ENCODE peak calls at places on chromosomes 12 and 14, in eight cellular contexts. H is pancreas, M is HFF-Myc, R is iPS-NIHi11, T is EL, Z is lung microvascular endothelial cell, S is T-helper 2 cell, N is HL-60. X is an unnamed sample.
A peak's percentile ranks its signal among the peaks of the same experiment; 100 is the strongest.

GRCh38 chr14:78690836-78691235 is 520.7 kb downstream of the NRXN3 start:
- DNase-seq in H (no peak), M (no peak), R (no peak), T (no peak), Z (no peak), S (no peak), N (no peak), X (no peak)

GRCh38 chr12:88833641-88834116 is 253.4 kb upstream of the KITLG start:
- DNase-seq in H (no peak), M (no peak), R (no peak), T (no peak), Z (no peak), S (no peak), N (no peak), X (no peak)

GRCh38 chr14:75283162-75283883 is 4.7 kb downstream of the FOS start:
- DNase-seq in H (peak; percentile 55), M (no peak), R (no peak), T (no peak), Z (peak; percentile 28), S (no peak), N (peak; percentile 62), X (no peak)

GRCh38 chr12:124564232-124564958 is 3.0 kb downstream of the NCOR2 start:
- DNase-seq in H (no peak), M (no peak), R (peak; percentile 50), T (no peak), Z (no peak), S (no peak), N (no peak), X (no peak)

GRCh38 chr14:68616255-68616902 is 176.5 kb downstream of the ZFP36L1 start:
- DNase-seq in H (no peak), M (no peak), R (no peak), T (peak; percentile 9), Z (peak; percentile 31), S (no peak), N (no peak), X (no peak)

GRCh38 chr14:100868621-100869370 is 34.7 kb downstream of the RTL1 start:
- DNase-seq in H (no peak), M (no peak), R (no peak), T (no peak), Z (no peak), S (no peak), N (no peak), X (no peak)

GRCh38 chr14:23186913-23187654 is 3.6 kb upstream of the SLC7A8 start:
- DNase-seq in H (no peak), M (no peak), R (peak; percentile 53), T (peak; percentile 64), Z (peak; percentile 76), S (no peak), N (peak; percentile 67), X (no peak)

GRCh38 chr12:64560395-64561301 is 49.6 kb upstream of the RASSF3 start:
- DNase-seq in H (no peak), M (peak; percentile 93), R (peak; percentile 43), T (peak; percentile 93), Z (peak; percentile 96), S (no peak), N (peak; percentile 41), X (no peak)

GRCh38 chr14:57637901-57638300 is 144.2 kb upstream of the CCDC198 start:
- DNase-seq in H (no peak), M (no peak), R (no peak), T (no peak), Z (no peak), S (no peak), N (no peak), X (no peak)

GRCh38 chr12:27732281-27732680 is 21.6 kb downstream of the MRPS35 start:
- DNase-seq in H (no peak), M (no peak), R (peak; percentile 30), T (peak; percentile 6), Z (peak; percentile 42), S (no peak), N (peak; percentile 25), X (no peak)

GRCh38 chr12:25423355-25423754 is 129.7 kb downstream of the LMNTD1 start:
- DNase-seq in H (no peak), M (no peak), R (no peak), T (no peak), Z (no peak), S (no peak), N (no peak), X (no peak)

GRCh38 chr12:103773109-103773905 is 67.7 kb downstream of the NT5DC3 start:
- DNase-seq in H (no peak), M (no peak), R (no peak), T (no peak), Z (no peak), S (no peak), N (no peak), X (no peak)

GRCh38 chr12:52662093-52663006 is 10.3 kb upstream of the KRT2 start:
- DNase-seq in H (no peak), M (no peak), R (no peak), T (no peak), Z (no peak), S (no peak), N (no peak), X (no peak)

GRCh38 chr12:68259318-68259940 is 6.0 kb upstream of the IL22 start:
- DNase-seq in H (no peak), M (no peak), R (no peak), T (peak; percentile 90), Z (peak; percentile 75), S (no peak), N (no peak), X (no peak)

GRCh38 chr12:27293463-27293862 is 39.2 kb upstream of the BMAL2 start:
- DNase-seq in H (peak; percentile 92), M (no peak), R (no peak), T (no peak), Z (no peak), S (no peak), N (no peak), X (no peak)

GRCh38 chr12:75834591-75834990 is 197.0 kb downstream of the PHLDA1 start:
- DNase-seq in H (no peak), M (no peak), R (no peak), T (no peak), Z (peak; percentile 94), S (no peak), N (no peak), X (no peak)

GRCh38 chr14:64804754-64805260 is 74.9 kb downstream of the SPTB start:
- DNase-seq in H (no peak), M (no peak), R (no peak), T (no peak), Z (no peak), S (no peak), N (no peak), X (no peak)

GRCh38 chr14:60647081-60647836 is 2.0 kb downstream of the SIX1 start:
- DNase-seq in H (no peak), M (no peak), R (no peak), T (peak; percentile 74), Z (peak; percentile 80), S (no peak), N (no peak), X (no peak)

GRCh38 chr14:59585891-59586554 is 9.4 kb upstream of the CCDC175 start:
- DNase-seq in H (no peak), M (peak; percentile 33), R (no peak), T (no peak), Z (peak; percentile 54), S (no peak), N (peak; percentile 58), X (no peak)

GRCh38 chr12:49342066-49342913 is 4.4 kb upstream of the DNAJC22 start:
- DNase-seq in H (peak; percentile 73), M (no peak), R (peak; percentile 85), T (peak; percentile 87), Z (peak; percentile 71), S (peak; percentile 46), N (peak; percentile 88), X (peak; percentile 56)

GRCh38 chr12:109833307-109834189 is at the start of gene TRPV4:
- DNase-seq in H (no peak), M (no peak), R (peak; percentile 94), T (peak; percentile 34), Z (peak; percentile 52), S (no peak), N (no peak), X (no peak)

GRCh38 chr14:92651793-92652382 is 96.5 kb downstream of the LGMN start:
- DNase-seq in H (peak; percentile 48), M (no peak), R (no peak), T (no peak), Z (no peak), S (no peak), N (peak; percentile 82), X (peak; percentile 38)

GRCh38 chr12:65278576-65279386 is at the start of gene MSRB3:
- DNase-seq in H (peak; percentile 53), M (peak; percentile 9), R (peak; percentile 90), T (peak; percentile 84), Z (peak; percentile 79), S (no peak), N (peak; percentile 53), X (peak; percentile 37)

GRCh38 chr12:115450710-115451109 is 766.7 kb upstream of the TBX3 start:
- DNase-seq in H (no peak), M (no peak), R (no peak), T (no peak), Z (no peak), S (no peak), N (no peak), X (no peak)

GRCh38 chr14:103724116-103724515 is 8.5 kb downstream of the ZFYVE21 start:
- DNase-seq in H (peak; percentile 83), M (no peak), R (no peak), T (no peak), Z (peak; percentile 51), S (no peak), N (no peak), X (no peak)